ENCODE peak calls at places on chromosomes 3 and 15, in eight cellular contexts. C is activated T-cell treated with anti-CD3 and anti-CD28 coated beads, Interleukin-2, amount 50 U/mL, for 48 hours; F is K562; S is erythroblast; O is left ventricle myocardium inferior; X is activated T-helper 9 cell treated with anti-CD3 and anti-CD28 coated beads, Interleukin-2, amount 50 U/mL, for 16 hours; T is ELR; B is D721Med. L is an unnamed sample.

GRCh38 chr3:189712906-189713483 is 81.8 kb downstream of the TP63 start:
- DNase-seq in C (no peak), F (no peak), S (no peak), O (no peak), X (no peak), T (no peak), B (no peak), L (no peak)

GRCh38 chr3:57068437-57069089 is 8.1 kb downstream of the SPATA12 start:
- DNase-seq in C (no peak), F (peak), S (no peak), O (peak), X (no peak), T (peak), B (no peak), L (peak)

GRCh38 chr3:42736081-42736480 is 33.5 kb upstream of the HHATL start:
- DNase-seq in C (no peak), F (no peak), S (no peak), O (no peak), X (no peak), T (no peak), B (no peak), L (no peak)

GRCh38 chr3:152120606-152121291 is 148.0 kb upstream of the MBNL1 start:
- DNase-seq in C (no peak), F (no peak), S (no peak), O (no peak), X (no peak), T (peak), B (no peak), L (no peak)

GRCh38 chr15:67133738-67134576 is 68.6 kb downstream of the SMAD3 start:
- DNase-seq in C (peak), F (no peak), S (no peak), O (no peak), X (peak), T (peak), B (no peak), L (no peak)

GRCh38 chr3:130395916-130396315 is 50.4 kb downstream of the COL6A5 start:
- DNase-seq in C (no peak), F (no peak), S (no peak), O (no peak), X (no peak), T (peak), B (no peak), L (no peak)

GRCh38 chr3:151581046-151581445 is 120.2 kb upstream of the IGSF10 start:
- DNase-seq in C (no peak), F (no peak), S (no peak), O (no peak), X (no peak), T (no peak), B (no peak), L (no peak)

GRCh38 chr15:29937956-29938355 is 115.7 kb upstream of the TJP1 start:
- DNase-seq in C (no peak), F (no peak), S (no peak), O (no peak), X (no peak), T (peak), B (no peak), L (no peak)

GRCh38 chr15:95875141-95875643 is 455.3 kb upstream of the NR2F2 start:
- DNase-seq in C (no peak), F (no peak), S (no peak), O (no peak), X (no peak), T (peak), B (no peak), L (peak)

GRCh38 chr3:39181408-39182335 is 10.7 kb downstream of the XIRP1 start:
- DNase-seq in C (no peak), F (no peak), S (no peak), O (no peak), X (no peak), T (peak), B (no peak), L (no peak)

GRCh38 chr3:110307065-110307809 is 764.4 kb upstream of the NECTIN3 start:
- DNase-seq in C (no peak), F (no peak), S (no peak), O (no peak), X (no peak), T (peak), B (no peak), L (no peak)

GRCh38 chr3:13141991-13142412 is 68.8 kb upstream of the IQSEC1 start:
- DNase-seq in C (peak), F (peak), S (peak), O (no peak), X (no peak), T (peak), B (no peak), L (no peak)

GRCh38 chr3:131728898-131729297 is 226.1 kb upstream of the MRPL3 start:
- DNase-seq in C (no peak), F (no peak), S (no peak), O (no peak), X (no peak), T (no peak), B (no peak), L (no peak)

GRCh38 chr3:143445118-143445517 is 325.5 kb downstream of the CHST2 start:
- DNase-seq in C (no peak), F (no peak), S (no peak), O (no peak), X (no peak), T (peak), B (no peak), L (no peak)

GRCh38 chr15:91948001-91948608 is 94.6 kb downstream of the SLCO3A1 start:
- DNase-seq in C (no peak), F (no peak), S (no peak), O (peak), X (no peak), T (peak), B (no peak), L (no peak)

L was measured in aorta.